ENCODE peak calls at places on chromosome 1, in eight cellular contexts. One of them, this sample, is unnamed. For H3K9me2 and H3K4me1, the result is how much of the 10 kb centered on the place peaks cover.

GRCh38 chr1:58325797-58326196 is 220.7 kb downstream of the OMA1 start:
- DNase-seq in OCI-LY7: no peak
- DNase-seq in GM23338: peak
- DNase-seq in SK-N-SH: no peak
- DNase-seq in MM.1S: no peak
- DNase-seq in PC-9: no peak
- DNase-seq in PC-3: no peak
- DNase-seq in HCT116: no peak
- DNase-seq in this sample: no peak

GRCh38 chr1:191343816-191344215 is 814.4 kb upstream of the RGS18 start:
- DNase-seq in SK-N-SH: no peak
- DNase-seq in HCT116: no peak
- DNase-seq in OCI-LY7: no peak
- DNase-seq in MM.1S: no peak
- DNase-seq in PC-9: no peak
- DNase-seq in GM23338: no peak
- DNase-seq in PC-3: peak
- DNase-seq in this sample: no peak

GRCh38 chr1:38098101-38098847 is 51.7 kb upstream of the POU3F1 start:
- DNase-seq in MM.1S: no peak
- DNase-seq in OCI-LY7: no peak
- DNase-seq in HCT116: no peak
- DNase-seq in SK-N-SH: no peak
- DNase-seq in PC-3: no peak
- DNase-seq in GM23338: no peak
- DNase-seq in PC-9: no peak
- DNase-seq in this sample: no peak

GRCh38 chr1:51630393-51630792 is 13.5 kb downstream of the OSBPL9 start:
- DNase-seq in GM23338: no peak
- DNase-seq in HCT116: no peak
- DNase-seq in PC-3: no peak
- DNase-seq in MM.1S: no peak
- DNase-seq in PC-9: no peak
- DNase-seq in SK-N-SH: no peak
- DNase-seq in OCI-LY7: no peak
- DNase-seq in this sample: no peak

GRCh38 chr1:209398330-209398991 is 185.1 kb upstream of the CAMK1G start:
- DNase-seq in GM23338: peak
- DNase-seq in OCI-LY7: no peak
- DNase-seq in PC-3: peak
- DNase-seq in MM.1S: peak
- DNase-seq in PC-9: peak
- DNase-seq in HCT116: no peak
- DNase-seq in SK-N-SH: peak
- DNase-seq in this sample: peak

GRCh38 chr1:119878171-119878570 is 18.1 kb downstream of the ADAM30 start:
- DNase-seq in PC-3: no peak
- DNase-seq in HCT116: no peak
- DNase-seq in OCI-LY7: no peak
- DNase-seq in GM23338: no peak
- DNase-seq in SK-N-SH: no peak
- DNase-seq in MM.1S: no peak
- DNase-seq in PC-9: no peak
- DNase-seq in this sample: no peak

GRCh38 chr1:54728027-54728426 is 12.4 kb downstream of the TTC4 start:
- DNase-seq in GM23338: no peak
- DNase-seq in PC-9: no peak
- DNase-seq in HCT116: no peak
- DNase-seq in SK-N-SH: no peak
- DNase-seq in OCI-LY7: no peak
- DNase-seq in MM.1S: no peak
- DNase-seq in PC-3: no peak
- DNase-seq in this sample: no peak

GRCh38 chr1:155499953-155500621 is 62.5 kb downstream of the ASH1L start:
- DNase-seq in GM23338: peak
- DNase-seq in PC-3: no peak
- DNase-seq in MM.1S: peak
- DNase-seq in PC-9: no peak
- DNase-seq in HCT116: no peak
- DNase-seq in SK-N-SH: peak
- DNase-seq in OCI-LY7: peak
- DNase-seq in this sample: peak

GRCh38 chr1:38028105-38028591 is 15.6 kb downstream of the UTP11 start:
- DNase-seq in PC-9: peak
- DNase-seq in SK-N-SH: no peak
- DNase-seq in GM23338: peak
- DNase-seq in MM.1S: peak
- DNase-seq in OCI-LY7: no peak
- DNase-seq in HCT116: no peak
- DNase-seq in PC-3: peak
- DNase-seq in this sample: no peak

GRCh38 chr1:172815740-172816139 is 156.8 kb downstream of the FASLG start:
- DNase-seq in MM.1S: no peak
- DNase-seq in PC-3: no peak
- DNase-seq in OCI-LY7: no peak
- DNase-seq in PC-9: no peak
- DNase-seq in GM23338: no peak
- DNase-seq in SK-N-SH: no peak
- DNase-seq in HCT116: no peak
- DNase-seq in this sample: no peak

GRCh38 chr1:38068980-38069340 is 22.4 kb upstream of the POU3F1 start:
- DNase-seq in HCT116: no peak
- DNase-seq in GM23338: no peak
- DNase-seq in SK-N-SH: no peak
- DNase-seq in PC-9: no peak
- DNase-seq in PC-3: no peak
- DNase-seq in OCI-LY7: no peak
- DNase-seq in MM.1S: no peak
- DNase-seq in this sample: no peak

GRCh38 chr1:173420330-173420806 is 56.8 kb upstream of the PRDX6 start:
- DNase-seq in PC-3: peak
- DNase-seq in OCI-LY7: peak
- DNase-seq in HCT116: peak
- DNase-seq in SK-N-SH: peak
- DNase-seq in PC-9: peak
- DNase-seq in GM23338: peak
- DNase-seq in MM.1S: peak
- DNase-seq in this sample: peak

GRCh38 chr1:48841945-48842344 is 65.3 kb upstream of the BEND5 start:
- DNase-seq in PC-9: no peak
- DNase-seq in MM.1S: no peak
- DNase-seq in OCI-LY7: no peak
- DNase-seq in PC-3: no peak
- DNase-seq in GM23338: no peak
- DNase-seq in HCT116: no peak
- DNase-seq in SK-N-SH: no peak
- DNase-seq in this sample: no peak

GRCh38 chr1:41935226-41935625 is 16.5 kb upstream of the HIVEP3 start:
- DNase-seq in HCT116: no peak
- DNase-seq in PC-9: no peak
- DNase-seq in GM23338: no peak
- DNase-seq in OCI-LY7: no peak
- DNase-seq in MM.1S: no peak
- DNase-seq in SK-N-SH: no peak
- DNase-seq in PC-3: no peak
- DNase-seq in this sample: no peak

GRCh38 chr1:160971618-160972056 is 17.0 kb upstream of the ITLN2 start:
- DNase-seq in PC-3: no peak
- DNase-seq in OCI-LY7: no peak
- DNase-seq in HCT116: no peak
- DNase-seq in MM.1S: no peak
- DNase-seq in PC-9: no peak
- DNase-seq in SK-N-SH: no peak
- DNase-seq in GM23338: peak
- DNase-seq in this sample: no peak

GRCh38 chr1:211591980-211592493 is 13.1 kb upstream of the SLC30A1 start:
- DNase-seq in PC-3: peak
- DNase-seq in OCI-LY7: no peak
- DNase-seq in GM23338: no peak
- DNase-seq in MM.1S: no peak
- DNase-seq in SK-N-SH: no peak
- DNase-seq in PC-9: peak
- DNase-seq in HCT116: no peak
- DNase-seq in this sample: peak

GRCh38 chr1:33577663-33578062 is 105.2 kb downstream of the ZSCAN20 start:
- DNase-seq in SK-N-SH: no peak
- DNase-seq in OCI-LY7: no peak
- DNase-seq in MM.1S: no peak
- DNase-seq in GM23338: no peak
- DNase-seq in PC-9: no peak
- DNase-seq in PC-3: no peak
- DNase-seq in HCT116: no peak
- DNase-seq in this sample: no peak

GRCh38 chr1:164320780-164321683 is 238.0 kb upstream of the PBX1 start:
- DNase-seq in PC-3: no peak
- DNase-seq in GM23338: peak
- DNase-seq in MM.1S: no peak
- DNase-seq in PC-9: no peak
- DNase-seq in HCT116: no peak
- DNase-seq in OCI-LY7: no peak
- DNase-seq in SK-N-SH: peak
- DNase-seq in this sample: peak

GRCh38 chr1:27992271-27992670 is 32.5 kb downstream of the XKR8 start:
- DNase-seq in SK-N-SH: no peak
- DNase-seq in MM.1S: no peak
- DNase-seq in PC-3: no peak
- DNase-seq in OCI-LY7: peak
- DNase-seq in GM23338: no peak
- DNase-seq in HCT116: no peak
- DNase-seq in PC-9: no peak
- DNase-seq in this sample: no peak

GRCh38 chr1:91864017-91864700 is 21.8 kb downstream of the TGFBR3 start:
- DNase-seq in OCI-LY7: no peak
- DNase-seq in SK-N-SH: no peak
- DNase-seq in PC-3: peak
- DNase-seq in MM.1S: no peak
- DNase-seq in PC-9: peak
- DNase-seq in HCT116: no peak
- DNase-seq in GM23338: no peak
- DNase-seq in this sample: no peak

GRCh38 chr1:75690547-75690946 is 34.0 kb upstream of the ACADM start:
- DNase-seq in GM23338: no peak
- DNase-seq in MM.1S: no peak
- DNase-seq in SK-N-SH: no peak
- DNase-seq in HCT116: no peak
- DNase-seq in PC-9: no peak
- DNase-seq in OCI-LY7: no peak
- DNase-seq in PC-3: no peak
- DNase-seq in this sample: no peak
- H3K9me2 ChIP-seq in GM23338: under half
- H3K9me2 ChIP-seq in MM.1S: under half
- H3K9me2 ChIP-seq in SK-N-SH: under half
- H3K9me2 ChIP-seq in HCT116: under half
- H3K9me2 ChIP-seq in PC-9: under half
- H3K9me2 ChIP-seq in OCI-LY7: under half
- H3K9me2 ChIP-seq in PC-3: under half
- H3K9me2 ChIP-seq in this sample: under half

GRCh38 chr1:93616221-93616995 is 65.2 kb downstream of the BCAR3 start:
- DNase-seq in SK-N-SH: no peak
- DNase-seq in PC-3: peak
- DNase-seq in OCI-LY7: no peak
- DNase-seq in GM23338: no peak
- DNase-seq in PC-9: no peak
- DNase-seq in MM.1S: no peak
- DNase-seq in HCT116: no peak
- DNase-seq in this sample: no peak
- H3K4me1 ChIP-seq in SK-N-SH: half or more
- H3K4me1 ChIP-seq in PC-3: half or more
- H3K4me1 ChIP-seq in OCI-LY7: under half
- H3K4me1 ChIP-seq in GM23338: under half
- H3K4me1 ChIP-seq in PC-9: half or more
- H3K4me1 ChIP-seq in MM.1S: under half
- H3K4me1 ChIP-seq in HCT116: under half
- H3K4me1 ChIP-seq in this sample: half or more

GRCh38 chr1:46077669-46078068 is 54.8 kb downstream of the PIK3R3 start:
- DNase-seq in PC-9: no peak
- DNase-seq in OCI-LY7: no peak
- DNase-seq in MM.1S: no peak
- DNase-seq in SK-N-SH: no peak
- DNase-seq in HCT116: no peak
- DNase-seq in PC-3: no peak
- DNase-seq in GM23338: no peak
- DNase-seq in this sample: no peak
- H3K27ac ChIP-seq in PC-9: no peak
- H3K27ac ChIP-seq in OCI-LY7: no peak
- H3K27ac ChIP-seq in MM.1S: no peak
- H3K27ac ChIP-seq in SK-N-SH: no peak
- H3K27ac ChIP-seq in HCT116: no peak
- H3K27ac ChIP-seq in PC-3: no peak
- H3K27ac ChIP-seq in GM23338: no peak
- H3K27ac ChIP-seq in this sample: no peak

GRCh38 chr1:183687546-183688279 is 34.6 kb upstream of the APOBEC4 start:
- DNase-seq in GM23338: no peak
- DNase-seq in HCT116: no peak
- DNase-seq in SK-N-SH: no peak
- DNase-seq in PC-9: no peak
- DNase-seq in OCI-LY7: no peak
- DNase-seq in MM.1S: no peak
- DNase-seq in PC-3: no peak
- DNase-seq in this sample: no peak
- H3K9me2 ChIP-seq in GM23338: under half
- H3K9me2 ChIP-seq in HCT116: under half
- H3K9me2 ChIP-seq in SK-N-SH: under half
- H3K9me2 ChIP-seq in PC-9: under half
- H3K9me2 ChIP-seq in OCI-LY7: under half
- H3K9me2 ChIP-seq in MM.1S: under half
- H3K9me2 ChIP-seq in PC-3: under half
- H3K9me2 ChIP-seq in this sample: under half

DNA sequence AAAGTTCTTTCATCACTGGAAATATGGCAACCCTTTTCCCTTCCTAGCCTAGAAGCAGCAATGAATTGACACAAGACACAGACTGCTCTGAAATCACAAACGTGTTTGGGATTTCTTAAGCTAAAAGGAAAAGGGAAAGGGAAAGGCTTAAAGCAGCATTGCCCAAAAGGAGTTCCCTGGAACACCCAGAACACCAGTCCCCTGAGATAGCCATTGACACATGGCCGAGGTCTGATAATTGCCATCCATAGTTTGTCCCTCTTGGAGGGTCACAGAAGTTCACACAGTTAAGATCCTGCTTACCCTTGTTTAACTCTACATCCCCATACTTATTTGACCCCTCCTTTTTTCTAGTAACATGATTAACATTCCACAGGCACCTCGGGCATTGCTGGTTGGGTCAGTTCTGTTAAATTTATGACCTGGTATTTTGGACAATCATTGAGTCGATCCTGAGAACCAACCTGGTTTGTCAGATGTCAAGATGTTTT is 72.9 kb downstream of the ZNF281 start:
- DNase-seq in SK-N-SH: no peak
- DNase-seq in MM.1S: no peak
- DNase-seq in PC-9: peak
- DNase-seq in OCI-LY7: no peak
- DNase-seq in GM23338: no peak
- DNase-seq in PC-3: peak
- DNase-seq in HCT116: no peak
- DNase-seq in this sample: no peak
- H3K4me1 ChIP-seq in SK-N-SH: under half
- H3K4me1 ChIP-seq in MM.1S: under half
- H3K4me1 ChIP-seq in PC-9: under half
- H3K4me1 ChIP-seq in OCI-LY7: under half
- H3K4me1 ChIP-seq in GM23338: under half
- H3K4me1 ChIP-seq in PC-3: under half
- H3K4me1 ChIP-seq in HCT116: under half
- H3K4me1 ChIP-seq in this sample: under half